ENCODE peak calls at places on chromosome 1, in ten cellular contexts. W, B, A, V, H, Q, D, G, K and I are unnamed samples.

GRCh38 chr1:233127157-233127556 is 168.4 kb downstream of the PCNX2 start:
- DNase-seq in W (no peak), B (no peak), A (no peak), V (no peak), H (no peak), Q (no peak), D (no peak), G (no peak), K (no peak), I (no peak)

GRCh38 chr1:204493882-204494280 is 724 bp downstream of the PIK3C2B start:
- DNase-seq in W (peak), B (peak), A (peak), V (peak), H (peak), Q (no peak), D (peak), G (peak), K (peak), I (peak)

GRCh38 chr1:48552420-48552819 is 80.4 kb upstream of the SPATA6 start:
- DNase-seq in W (no peak), B (no peak), A (peak), V (peak), H (no peak), Q (no peak), D (no peak), G (no peak), K (no peak), I (no peak)

GRCh38 chr1:84146375-84147032 is 2.4 kb downstream of the PRKACB start:
- DNase-seq in W (peak), B (no peak), A (no peak), V (no peak), H (no peak), Q (no peak), D (no peak), G (no peak), K (no peak), I (no peak)

GRCh38 chr1:96536576-96536975 is 185.0 kb upstream of the PTBP2 start:
- DNase-seq in W (no peak), B (no peak), A (no peak), V (no peak), H (no peak), Q (no peak), D (no peak), G (no peak), K (no peak), I (no peak)

GRCh38 chr1:4380564-4381168 is 273.7 kb upstream of the AJAP1 start:
- DNase-seq in W (peak), B (no peak), A (no peak), V (no peak), H (no peak), Q (no peak), D (no peak), G (no peak), K (no peak), I (no peak)

GRCh38 chr1:8815582-8816285 is 1.7 kb downstream of the RERE start:
- DNase-seq in W (peak), B (no peak), A (no peak), V (no peak), H (no peak), Q (peak), D (peak), G (no peak), K (no peak), I (no peak)

GRCh38 chr1:154446292-154446691 is 41.1 kb downstream of the IL6R start:
- DNase-seq in W (peak), B (peak), A (no peak), V (no peak), H (no peak), Q (peak), D (no peak), G (no peak), K (peak), I (no peak)

GRCh38 chr1:214537219-214537618 is 14.2 kb downstream of the PTPN14 start:
- DNase-seq in W (peak), B (no peak), A (no peak), V (no peak), H (no peak), Q (no peak), D (no peak), G (no peak), K (no peak), I (no peak)

GRCh38 chr1:191714810-191715209 is 443.5 kb upstream of the RGS18 start:
- DNase-seq in W (no peak), B (no peak), A (no peak), V (no peak), H (no peak), Q (no peak), D (no peak), G (no peak), K (no peak), I (no peak)

GRCh38 chr1:178665579-178665978 is 59.5 kb upstream of the RALGPS2 start:
- DNase-seq in W (no peak), B (no peak), A (no peak), V (no peak), H (no peak), Q (no peak), D (no peak), G (no peak), K (no peak), I (no peak)

GRCh38 chr1:240385985-240386978 is 225.7 kb downstream of the GREM2 start:
- DNase-seq in W (peak), B (peak), A (peak), V (no peak), H (no peak), Q (no peak), D (no peak), G (no peak), K (no peak), I (no peak)

GRCh38 chr1:145716641-145717061 is 2.6 kb upstream of the CD160 start:
- DNase-seq in W (no peak), B (no peak), A (no peak), V (no peak), H (no peak), Q (no peak), D (no peak), G (no peak), K (no peak), I (no peak)

GRCh38 chr1:35768350-35769187 is 1.2 kb downstream of the CLSPN start:
- DNase-seq in W (no peak), B (no peak), A (no peak), V (peak), H (no peak), Q (no peak), D (no peak), G (no peak), K (no peak), I (no peak)

GRCh38 chr1:42992043-42992697 is 33.5 kb upstream of the SLC2A1 start:
- DNase-seq in W (no peak), B (no peak), A (no peak), V (no peak), H (no peak), Q (no peak), D (no peak), G (no peak), K (no peak), I (no peak)

GRCh38 chr1:8902765-8903164 is 24.3 kb upstream of the ENO1 start:
- DNase-seq in W (peak), B (no peak), A (no peak), V (no peak), H (no peak), Q (no peak), D (no peak), G (no peak), K (no peak), I (no peak)

GRCh38 chr1:235511470-235512240 is 7.4 kb upstream of the B3GALNT2 start:
- DNase-seq in W (peak), B (no peak), A (no peak), V (peak), H (no peak), Q (no peak), D (no peak), G (no peak), K (no peak), I (no peak)

GRCh38 chr1:47752048-47752451 is 245.1 kb downstream of the TRABD2B start:
- DNase-seq in W (no peak), B (peak), A (no peak), V (no peak), H (no peak), Q (no peak), D (peak), G (no peak), K (no peak), I (peak)

GRCh38 chr1:21299007-21299406 is 8.7 kb upstream of the ECE1 start:
- DNase-seq in W (no peak), B (no peak), A (no peak), V (no peak), H (no peak), Q (peak), D (no peak), G (no peak), K (no peak), I (no peak)

GRCh38 chr1:3561801-3562200 is 49.5 kb downstream of the MEGF6 start:
- DNase-seq in W (no peak), B (no peak), A (no peak), V (no peak), H (no peak), Q (no peak), D (no peak), G (no peak), K (no peak), I (no peak)

GRCh38 chr1:28456078-28456477 is 49.8 kb upstream of the RCC1 start:
- DNase-seq in W (peak), B (no peak), A (no peak), V (no peak), H (no peak), Q (no peak), D (no peak), G (no peak), K (no peak), I (no peak)

GRCh38 chr1:38327559-38327973 is 281.0 kb upstream of the POU3F1 start:
- DNase-seq in W (peak), B (no peak), A (peak), V (no peak), H (no peak), Q (no peak), D (no peak), G (no peak), K (no peak), I (no peak)

GRCh38 chr1:152774875-152775274 is at the start of gene LCE1F:
- DNase-seq in W (no peak), B (no peak), A (no peak), V (no peak), H (no peak), Q (no peak), D (no peak), G (no peak), K (no peak), I (no peak)

GRCh38 chr1:10939654-10940450 is 72.6 kb upstream of the TARDBP start:
- DNase-seq in W (no peak), B (no peak), A (no peak), V (no peak), H (no peak), Q (no peak), D (no peak), G (no peak), K (no peak), I (peak)
- H3K4me3 ChIP-seq in W (no peak), B (no peak), A (no peak), V (no peak), H (no peak), Q (no peak), D (no peak), G (no peak), K (no peak), I (no peak)

GRCh38 chr1:226550671-226551041 is 2.1 kb downstream of the STUM start:
- DNase-seq in W (no peak), B (no peak), A (no peak), V (no peak), H (no peak), Q (no peak), D (no peak), G (no peak), K (no peak), I (no peak)

GRCh38 chr1:226548281-226549093 is at the start of gene STUM:
- DNase-seq in W (peak), B (no peak), A (peak), V (peak), H (peak), Q (no peak), D (peak), G (peak), K (peak), I (peak)

GRCh38 chr1:226549094-226549936 is 751 bp downstream of the STUM start:
- DNase-seq in W (no peak), B (no peak), A (no peak), V (peak), H (no peak), Q (no peak), D (no peak), G (no peak), K (peak), I (no peak)

GRCh38 chr1:226551299-226551698 is 2.7 kb downstream of the STUM start:
- DNase-seq in W (no peak), B (no peak), A (peak), V (no peak), H (no peak), Q (no peak), D (no peak), G (no peak), K (peak), I (no peak)

GRCh38 chr1:226549937-226550670 is 1.5 kb downstream of the STUM start:
- DNase-seq in W (no peak), B (no peak), A (no peak), V (peak), H (peak), Q (no peak), D (peak), G (peak), K (peak), I (no peak)
- TF ChIP-seq CTCF in W (no peak), B (peak), A (no peak), V (peak), H (no peak), Q (peak), D (no peak), G (no peak), K (no peak), I (no peak)

DNA sequence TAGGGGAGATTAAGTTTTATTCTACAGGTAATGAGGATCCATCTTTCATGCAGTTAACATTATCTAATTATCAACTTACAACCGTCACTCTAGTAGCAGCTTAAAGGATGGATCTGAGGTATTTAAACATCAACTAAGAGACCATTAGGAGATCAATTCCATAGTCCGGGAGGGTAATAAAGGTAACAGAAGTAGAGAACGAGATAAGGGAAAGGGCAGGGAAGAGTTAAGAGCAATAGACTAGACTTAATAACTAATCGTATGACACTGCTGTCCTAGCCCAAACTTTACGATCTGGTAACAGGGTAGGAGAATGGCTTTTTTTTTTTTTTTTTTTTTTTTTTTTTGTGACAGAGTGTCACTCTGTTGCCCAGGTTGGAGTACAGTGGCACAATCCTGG is 19.5 kb upstream of the CCDC17 start:
- DNase-seq in W (no peak), B (no peak), A (no peak), V (no peak), H (no peak), Q (no peak), D (no peak), G (no peak), K (no peak), I (no peak)
- H3K27ac ChIP-seq in W (no peak), B (no peak), A (no peak), V (no peak), H (peak), Q (no peak), D (peak), G (no peak), K (no peak), I (peak)

DNA sequence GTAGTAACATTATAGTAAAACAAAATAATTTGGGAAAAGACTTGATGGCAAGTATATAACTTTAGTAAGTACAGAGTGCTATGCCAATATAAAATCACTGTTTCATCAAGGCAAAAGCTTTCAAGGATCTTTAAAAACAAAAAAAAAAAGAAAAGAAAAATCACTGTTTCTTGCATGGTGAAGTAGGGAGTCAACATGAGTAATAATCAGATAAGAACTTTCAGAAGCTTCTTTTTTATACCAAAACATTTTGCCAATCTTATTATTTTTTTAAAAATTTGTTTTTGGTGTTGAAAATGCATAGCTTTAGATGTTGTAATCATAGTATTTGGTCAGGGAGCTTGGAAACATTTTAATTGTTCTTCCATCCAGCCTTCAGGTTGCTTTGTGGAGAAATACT is 37.2 kb downstream of the CAMSAP2 start:
- DNase-seq in W (no peak), B (no peak), A (no peak), V (no peak), H (no peak), Q (no peak), D (no peak), G (no peak), K (no peak), I (no peak)
- H3K4me3 ChIP-seq in W (no peak), B (no peak), A (no peak), V (no peak), H (no peak), Q (no peak), D (no peak), G (no peak), K (no peak), I (no peak)

GRCh38 chr1:109546311-109547109 is 1.9 kb upstream of the GNAI3 start:
- DNase-seq in W (peak), B (peak), A (peak), V (peak), H (peak), Q (peak), D (peak), G (peak), K (peak), I (no peak)
- TF ChIP-seq CTCF in W (peak), B (peak), A (peak), V (peak), H (peak), Q (peak), D (no peak), G (peak), K (peak), I (peak)

GRCh38 chr1:167617100-167617949 is 12.7 kb upstream of the RCSD1 start:
- DNase-seq in W (peak), B (peak), A (peak), V (peak), H (no peak), Q (no peak), D (no peak), G (no peak), K (no peak), I (no peak)
- H3K27ac ChIP-seq in W (no peak), B (peak), A (peak), V (no peak), H (peak), Q (peak), D (peak), G (peak), K (no peak), I (peak)

GRCh38 chr1:107139833-107140702 is 771 bp upstream of the NTNG1 start:
- DNase-seq in W (peak), B (no peak), A (no peak), V (peak), H (no peak), Q (peak), D (no peak), G (peak), K (peak), I (peak)

GRCh38 chr1:107141491-107142369 is 891 bp downstream of the NTNG1 start:
- DNase-seq in W (peak), B (peak), A (no peak), V (peak), H (peak), Q (no peak), D (no peak), G (peak), K (no peak), I (peak)

GRCh38 chr1:107140703-107141490 is at the start of gene NTNG1:
- DNase-seq in W (peak), B (no peak), A (no peak), V (peak), H (no peak), Q (peak), D (no peak), G (peak), K (no peak), I (no peak)

GRCh38 chr1:107138166-107138565 is 2.7 kb upstream of the NTNG1 start:
- DNase-seq in W (peak), B (no peak), A (no peak), V (no peak), H (no peak), Q (no peak), D (no peak), G (no peak), K (no peak), I (no peak)

DNA sequence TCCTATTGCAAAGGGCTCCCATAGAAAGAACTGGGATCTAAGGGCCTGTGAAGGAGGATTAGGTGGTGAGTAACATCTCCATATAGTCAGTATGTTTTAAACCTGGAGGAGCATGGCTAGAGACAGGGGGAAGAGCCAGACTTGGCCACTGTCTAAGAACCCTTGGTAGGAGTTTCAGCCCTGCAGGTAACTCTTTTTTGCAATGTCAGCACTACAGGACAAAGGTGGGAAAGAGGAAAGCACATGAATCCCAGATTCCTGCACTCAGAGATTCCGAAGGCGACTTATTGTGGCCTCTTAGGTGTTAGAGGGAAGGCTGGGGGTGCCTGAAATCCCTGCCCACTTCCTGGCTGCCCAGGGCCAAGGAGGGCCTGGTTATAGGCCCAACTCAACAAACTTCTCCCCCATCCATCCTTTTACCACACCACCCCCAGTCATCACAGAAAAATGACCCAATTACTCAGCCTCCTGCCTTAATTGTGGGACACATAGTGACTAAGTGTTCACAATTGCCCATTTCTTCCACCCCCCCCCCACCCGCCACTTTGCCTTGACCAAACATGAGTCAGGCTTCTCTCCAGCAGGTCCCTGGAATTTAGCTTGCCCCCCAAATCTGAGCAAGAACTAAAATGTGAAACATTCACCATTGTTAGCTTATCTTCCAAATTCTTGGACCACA is 1.9 kb upstream of the NTNG1 start:
- DNase-seq in W (peak), B (no peak), A (no peak), V (peak), H (no peak), Q (no peak), D (no peak), G (no peak), K (no peak), I (no peak)
- H3K4me3 ChIP-seq in W (peak), B (no peak), A (no peak), V (peak), H (no peak), Q (no peak), D (no peak), G (no peak), K (no peak), I (no peak)

DNA sequence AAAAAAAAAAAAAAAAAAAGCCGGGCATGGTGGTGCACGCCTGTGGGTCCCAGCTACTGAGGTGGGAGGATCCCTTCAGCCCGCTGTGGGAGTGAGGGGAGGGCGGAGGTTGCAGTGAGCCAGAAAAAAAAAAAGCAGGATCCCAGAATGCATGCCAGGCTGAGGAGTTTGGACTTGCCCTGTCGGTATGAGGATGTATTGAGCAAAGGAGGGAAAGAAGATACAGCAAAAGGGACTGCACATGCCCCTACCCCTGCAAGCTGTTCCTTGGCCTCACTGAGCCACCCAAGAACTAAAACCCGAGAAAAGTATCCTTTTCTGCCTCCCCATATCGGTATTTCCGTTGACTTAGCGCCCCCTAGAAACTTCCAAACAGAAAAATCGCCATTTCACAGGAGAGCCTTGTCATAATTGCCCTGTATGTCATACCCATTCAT is 1.3 kb upstream of the GPATCH4 start:
- DNase-seq in W (peak), B (no peak), A (no peak), V (peak), H (no peak), Q (no peak), D (no peak), G (no peak), K (no peak), I (no peak)
- TF ChIP-seq CTCF in W (peak), B (peak), A (no peak), V (peak), H (peak), Q (no peak), D (no peak), G (no peak), K (no peak), I (no peak)